ENCODE peak calls at places on chromosomes 6 and 20, in eight cellular contexts. A is NCI-H1105; K is central memory CD4-positive, alpha-beta T cell; T is hepatic stellate cell; L is stimulated activated CD4-positive, alpha-beta T cell treated with anti-CD3 and anti-CD28 coated beads, Interleukin-4, amount 100 ng/mL, for 1 hour; B is amniotic stem cell; C is hippocampal formation; P is anterior cingulate cortex. D is an unnamed sample.

GRCh38 chr6:103236923-103237322 is 1622.8 kb downstream of the HACE1 start:
- DNase-seq in T (no peak), A (no peak), C (no peak), P (no peak), L (no peak), K (no peak), B (no peak), D (no peak)

GRCh38 chr6:408599-409102 is 17.1 kb downstream of the IRF4 start:
- DNase-seq in A (no peak), T (peak; percentile 43), P (no peak), B (peak; percentile 22), C (no peak), L (no peak), K (no peak), D (peak; percentile 59)

GRCh38 chr20:40294747-40295146 is 394.3 kb downstream of the MAFB start:
- DNase-seq in C (no peak), P (no peak), B (no peak), K (no peak), A (no peak), T (no peak), L (no peak), D (no peak)

GRCh38 chr6:141077355-141078333 is 1055.1 kb upstream of the GJE1 start:
- DNase-seq in T (no peak), P (no peak), C (no peak), K (no peak), A (no peak), L (peak; percentile 3), B (no peak), D (no peak)

GRCh38 chr6:160261991-160262718 is 3.5 kb upstream of the SLC22A2 start:
- DNase-seq in A (no peak), K (no peak), C (no peak), P (no peak), L (no peak), B (no peak), T (no peak), D (no peak)

GRCh38 chr6:44201638-44202303 is 15.0 kb upstream of the MYMX start:
- DNase-seq in A (no peak), P (no peak), K (no peak), B (no peak), T (no peak), L (no peak), C (no peak), D (no peak)

GRCh38 chr6:157312733-157313132 is 10.6 kb downstream of the TMEM242 start:
- DNase-seq in P (no peak), T (no peak), B (no peak), A (no peak), C (no peak), L (no peak), K (no peak), D (no peak)

GRCh38 chr6:153956807-153957206 is 82.2 kb upstream of the OPRM1 start:
- DNase-seq in L (no peak), B (no peak), K (no peak), A (no peak), P (no peak), T (no peak), C (no peak), D (no peak)

GRCh38 chr6:93248591-93248990 is 170.8 kb downstream of the EPHA7 start:
- DNase-seq in L (no peak), K (no peak), P (no peak), A (no peak), C (no peak), B (no peak), T (no peak), D (no peak)

GRCh38 chr20:50510706-50511401 is 671 bp downstream of the PTPN1 start:
- DNase-seq in P (no peak), B (no peak), C (no peak), A (no peak), K (no peak), T (no peak), L (peak; percentile 16), D (no peak)

GRCh38 chr6:31903957-31904356 is 2.1 kb upstream of the ZBTB12 start:
- DNase-seq in T (no peak), P (no peak), L (no peak), A (no peak), C (no peak), K (no peak), B (no peak), D (no peak)

GRCh38 chr6:85865665-85866372 is 223.1 kb upstream of the SYNCRIP start:
- DNase-seq in B (peak; percentile 17), K (no peak), L (no peak), C (no peak), P (no peak), A (peak; percentile 22), T (no peak), D (no peak)

GRCh38 chr6:166488701-166489100 is 97.8 kb downstream of the RAMACL start:
- DNase-seq in B (no peak), K (no peak), A (no peak), T (no peak), L (no peak), C (no peak), P (peak; percentile 20), D (no peak)

GRCh38 chr6:44356432-44356950 is 14.0 kb downstream of the SPATS1 start:
- DNase-seq in L (no peak), A (no peak), T (no peak), C (no peak), K (no peak), B (no peak), P (no peak), D (no peak)

GRCh38 chr6:111294374-111294967 is 188.5 kb downstream of the REV3L start:
- DNase-seq in A (no peak), K (no peak), T (no peak), P (no peak), B (no peak), C (no peak), L (no peak), D (no peak)

GRCh38 chr6:1612902-1613301 is 3.2 kb downstream of the FOXC1 start:
- DNase-seq in A (no peak), T (no peak), C (no peak), L (no peak), P (no peak), B (peak; percentile 62), K (no peak), D (no peak)

GRCh38 chr6:159720708-159721107 is 6.6 kb upstream of the WTAP start:
- DNase-seq in L (no peak), P (no peak), C (no peak), T (no peak), B (no peak), K (peak; percentile 60), A (peak; percentile 56), D (no peak)

GRCh38 chr6:133407320-133408100 is 166.4 kb downstream of the EYA4 start:
- DNase-seq in B (no peak), K (no peak), P (no peak), A (no peak), C (no peak), L (no peak), T (no peak), D (no peak)

GRCh38 chr6:39836621-39837020 is 44.4 kb downstream of the DAAM2 start:
- DNase-seq in K (no peak), L (no peak), T (no peak), B (no peak), P (no peak), C (no peak), A (no peak), D (no peak)

GRCh38 chr20:35048739-35049138 is 43.9 kb downstream of the TRPC4AP start:
- DNase-seq in L (no peak), C (peak; percentile 80), K (no peak), P (peak; percentile 71), T (no peak), A (no peak), B (no peak), D (no peak)

GRCh38 chr20:53930651-53931504 is 139.5 kb downstream of the BCAS1 start:
- DNase-seq in B (no peak), L (no peak), K (no peak), P (no peak), C (no peak), A (no peak), T (peak; percentile 19), D (no peak)

GRCh38 chr6:116476021-116476678 is 15.0 kb downstream of the CALHM6 start:
- DNase-seq in T (no peak), P (no peak), A (no peak), K (peak; percentile 47), C (no peak), L (no peak), B (no peak), D (no peak)

GRCh38 chr20:9617940-9618339 is 103.5 kb downstream of the LAMP5 start:
- DNase-seq in A (peak; percentile 31), T (peak; percentile 28), P (no peak), C (no peak), B (no peak), K (no peak), L (no peak), D (no peak)

GRCh38 chr6:19309661-19310060 is 527.5 kb upstream of the ID4 start:
- DNase-seq in B (no peak), K (no peak), T (no peak), C (no peak), A (no peak), P (no peak), L (no peak), D (no peak)

GRCh38 chr6:161837854-161838253 is 564.0 kb upstream of the AGPAT4 start:
- DNase-seq in L (no peak), T (no peak), P (no peak), C (no peak), B (no peak), K (no peak), A (no peak), D (no peak)

GRCh38 chr6:5088780-5089179 is 3.6 kb downstream of the PPP1R3G start:
- DNase-seq in C (no peak), K (no peak), L (no peak), B (no peak), A (no peak), T (no peak), P (no peak), D (no peak)

GRCh38 chr6:84065718-84066290 is 32.2 kb downstream of the MRAP2 start:
- DNase-seq in P (no peak), L (no peak), A (no peak), K (no peak), T (no peak), C (no peak), B (no peak), D (no peak)

GRCh38 chr6:109453156-109453555 is 2.4 kb downstream of the MICAL1 start:
- DNase-seq in A (no peak), P (no peak), L (no peak), B (no peak), C (no peak), K (no peak), T (no peak), D (no peak)

GRCh38 chr6:139888691-139889122 is 514.3 kb upstream of the CITED2 start:
- DNase-seq in A (no peak), C (no peak), T (no peak), L (no peak), B (no peak), P (no peak), K (no peak), D (no peak)

GRCh38 chr6:16238057-16238657 is at the start of gene GMPR:
- DNase-seq in P (peak; percentile 29), B (peak; percentile 36), C (peak; percentile 40), L (peak; percentile 76), A (peak; percentile 30), T (peak; percentile 79), K (peak; percentile 74), D (peak; percentile 86)

GRCh38 chr20:61123286-61123685 is 128.8 kb upstream of the CDH4 start:
- DNase-seq in K (no peak), L (no peak), C (no peak), T (no peak), B (no peak), A (no peak), P (no peak), D (no peak)

GRCh38 chr6:168196385-168196860 is 117.4 kb upstream of the FRMD1 start:
- DNase-seq in C (no peak), P (no peak), A (peak; percentile 85), T (no peak), K (no peak), L (no peak), B (no peak), D (no peak)

GRCh38 chr6:9896806-9897205 is 518.1 kb downstream of the TFAP2A start:
- DNase-seq in C (no peak), L (no peak), T (no peak), A (no peak), K (no peak), B (no peak), P (no peak), D (no peak)

GRCh38 chr6:28709478-28710349 is 184.0 kb downstream of the GPX5 start:
- DNase-seq in C (no peak), L (no peak), P (no peak), T (no peak), B (no peak), K (no peak), A (peak; percentile 12), D (no peak)